ENCODE peak calls at places on chromosomes 6 and 20, in nine cellular contexts. S, V, P, O, I, J, T, C and R are unnamed samples.

GRCh38 chr6:53327017-53327395 is 21.7 kb downstream of the ELOVL5 start:
- DNase-seq in S (no peak), V (no peak), P (no peak), O (no peak), I (no peak), J (no peak), T (no peak), C (no peak), R (no peak)

GRCh38 chr6:26065952-26066380 is 21.3 kb upstream of the HFE start:
- DNase-seq in S (peak), V (no peak), P (no peak), O (peak), I (peak), J (no peak), T (no peak), C (peak), R (peak)

GRCh38 chr20:46176744-46177378 is 58.7 kb downstream of the CD40 start:
- DNase-seq in S (no peak), V (no peak), P (no peak), O (no peak), I (no peak), J (no peak), T (no peak), C (peak), R (no peak)

GRCh38 chr20:5877128-5877527 is 73.2 kb downstream of the TRMT6 start:
- DNase-seq in S (no peak), V (no peak), P (no peak), O (no peak), I (no peak), J (no peak), T (no peak), C (no peak), R (no peak)

GRCh38 chr20:40276291-40276690 is 412.7 kb downstream of the MAFB start:
- DNase-seq in S (no peak), V (peak), P (no peak), O (no peak), I (no peak), J (peak), T (no peak), C (no peak), R (peak)

GRCh38 chr6:144659735-144660246 is 374.7 kb downstream of the UTRN start:
- DNase-seq in S (no peak), V (no peak), P (no peak), O (no peak), I (no peak), J (no peak), T (no peak), C (no peak), R (no peak)

GRCh38 chr20:63167918-63168520 is 47.9 kb downstream of the YTHDF1 start:
- DNase-seq in S (no peak), V (no peak), P (no peak), O (no peak), I (no peak), J (peak), T (no peak), C (no peak), R (peak)

GRCh38 chr6:9482030-9482731 is 932.7 kb downstream of the TFAP2A start:
- DNase-seq in S (peak), V (no peak), P (no peak), O (peak), I (no peak), J (no peak), T (no peak), C (no peak), R (no peak)

GRCh38 chr6:11432713-11433450 is 104.7 kb upstream of the TMEM170B start:
- DNase-seq in S (no peak), V (no peak), P (no peak), O (peak), I (no peak), J (no peak), T (no peak), C (no peak), R (no peak)

GRCh38 chr20:21527908-21528307 is 14.0 kb upstream of the NKX2-2 start:
- DNase-seq in S (no peak), V (no peak), P (no peak), O (no peak), I (no peak), J (no peak), T (no peak), C (no peak), R (no peak)

GRCh38 chr6:67285770-67286495 is 1349.1 kb upstream of the ADGRB3 start:
- DNase-seq in S (no peak), V (no peak), P (no peak), O (no peak), I (no peak), J (no peak), T (no peak), C (no peak), R (no peak)

GRCh38 chr6:160730911-160731310 is 28.9 kb downstream of the PLG start:
- DNase-seq in S (peak), V (no peak), P (no peak), O (no peak), I (no peak), J (no peak), T (no peak), C (no peak), R (peak)

GRCh38 chr20:63400486-63401210 is 39.5 kb upstream of the CHRNA4 start:
- DNase-seq in S (no peak), V (no peak), P (no peak), O (no peak), I (no peak), J (no peak), T (no peak), C (no peak), R (no peak)

GRCh38 chr6:26363882-26364825 is 844 bp upstream of the BTN3A2 start:
- DNase-seq in S (no peak), V (no peak), P (no peak), O (peak), I (no peak), J (no peak), T (no peak), C (no peak), R (peak)

GRCh38 chr6:83273596-83273995 is 80.4 kb downstream of the RWDD2A start:
- DNase-seq in S (no peak), V (no peak), P (no peak), O (no peak), I (no peak), J (no peak), T (no peak), C (no peak), R (no peak)

GRCh38 chr20:10282930-10283556 is 64.4 kb downstream of the SNAP25 start:
- DNase-seq in S (peak), V (no peak), P (no peak), O (peak), I (no peak), J (no peak), T (no peak), C (no peak), R (no peak)

GRCh38 chr20:38790210-38791053 is 15.1 kb upstream of the PPP1R16B start:
- DNase-seq in S (peak), V (no peak), P (no peak), O (peak), I (no peak), J (no peak), T (no peak), C (peak), R (peak)

GRCh38 chr20:3102575-3103368 is 18.2 kb upstream of the AVP start:
- DNase-seq in S (no peak), V (no peak), P (no peak), O (no peak), I (no peak), J (no peak), T (no peak), C (no peak), R (no peak)

GRCh38 chr6:51213806-51214205 is 395.1 kb downstream of the TFAP2B start:
- DNase-seq in S (peak), V (no peak), P (no peak), O (no peak), I (no peak), J (no peak), T (no peak), C (no peak), R (peak)

GRCh38 chr6:23980965-23981364 is 145.1 kb upstream of the NRSN1 start:
- DNase-seq in S (peak), V (no peak), P (no peak), O (no peak), I (no peak), J (no peak), T (no peak), C (no peak), R (no peak)

GRCh38 chr6:88561974-88562736 is 396.0 kb upstream of the CNR1 start:
- DNase-seq in S (no peak), V (no peak), P (no peak), O (no peak), I (no peak), J (no peak), T (no peak), C (no peak), R (no peak)

GRCh38 chr6:119966484-119966883 is 616.9 kb upstream of the MAN1A1 start:
- DNase-seq in S (no peak), V (no peak), P (no peak), O (no peak), I (no peak), J (no peak), T (no peak), C (no peak), R (peak)

GRCh38 chr20:41468994-41469600 is 102.5 kb upstream of the EMILIN3 start:
- DNase-seq in S (no peak), V (no peak), P (no peak), O (no peak), I (no peak), J (no peak), T (no peak), C (no peak), R (no peak)

GRCh38 chr20:44137210-44137781 is 49.7 kb downstream of the JPH2 start:
- DNase-seq in S (peak), V (peak), P (no peak), O (peak), I (no peak), J (peak), T (no peak), C (no peak), R (peak)

GRCh38 chr6:38064431-38064830 is 244.9 kb downstream of the ZFAND3 start:
- DNase-seq in S (no peak), V (no peak), P (no peak), O (no peak), I (no peak), J (no peak), T (no peak), C (no peak), R (no peak)

GRCh38 chr6:13478525-13478962 is 8.9 kb downstream of the GFOD1 start:
- DNase-seq in S (no peak), V (no peak), P (no peak), O (no peak), I (no peak), J (no peak), T (no peak), C (no peak), R (no peak)

GRCh38 chr6:42136508-42137191 is 5.8 kb downstream of the C6orf132 start:
- DNase-seq in S (peak), V (no peak), P (no peak), O (peak), I (no peak), J (no peak), T (no peak), C (peak), R (peak)

GRCh38 chr6:160950507-160950906 is 41.1 kb upstream of the MAP3K4 start:
- DNase-seq in S (no peak), V (no peak), P (no peak), O (peak), I (no peak), J (no peak), T (no peak), C (no peak), R (no peak)

GRCh38 chr6:134379086-134379485 is 61.2 kb upstream of the SGK1 start:
- DNase-seq in S (peak), V (no peak), P (no peak), O (no peak), I (no peak), J (no peak), T (no peak), C (no peak), R (peak)

GRCh38 chr20:46746972-46747371 is 37.5 kb downstream of the SLC2A10 start:
- DNase-seq in S (peak), V (no peak), P (no peak), O (no peak), I (no peak), J (no peak), T (no peak), C (no peak), R (no peak)

GRCh38 chr6:75201901-75202672 is 3.8 kb downstream of the COL12A1 start:
- DNase-seq in S (peak), V (peak), P (peak), O (no peak), I (no peak), J (peak), T (no peak), C (peak), R (peak)

GRCh38 chr6:42342011-42342553 is 109.6 kb downstream of the TRERF1 start:
- DNase-seq in S (no peak), V (no peak), P (no peak), O (no peak), I (no peak), J (no peak), T (no peak), C (no peak), R (no peak)

GRCh38 chr6:33375143-33375649 is 16.4 kb upstream of the KIFC1 start:
- DNase-seq in S (no peak), V (peak), P (no peak), O (no peak), I (peak), J (peak), T (no peak), C (no peak), R (no peak)

GRCh38 chr20:48538856-48539255 is 288.9 kb downstream of the PREX1 start:
- DNase-seq in S (peak), V (no peak), P (no peak), O (no peak), I (no peak), J (no peak), T (no peak), C (no peak), R (peak)

GRCh38 chr6:141877275-141877983 is 255.3 kb upstream of the GJE1 start:
- DNase-seq in S (no peak), V (no peak), P (no peak), O (no peak), I (no peak), J (no peak), T (no peak), C (no peak), R (no peak)

GRCh38 chr20:52192296-52193007 is 873 bp upstream of the ZFP64 start:
- DNase-seq in S (peak), V (peak), P (peak), O (no peak), I (peak), J (peak), T (no peak), C (no peak), R (peak)